ENCODE peak calls at places on chromosomes 3 and 15, in ten cellular contexts. H, W, G, Q, O, T, D, I, Y and B are unnamed samples.

GRCh38 chr3:13224967-13225366 is 151.7 kb upstream of the IQSEC1 start:
- DNase-seq in W (no peak), O (no peak), H (no peak), G (no peak), Y (no peak), T (no peak), D (no peak), Q (no peak), I (no peak), B (no peak)

GRCh38 chr15:95018888-95019545 is 787.7 kb downstream of the MCTP2 start:
- DNase-seq in Y (no peak), O (no peak), D (no peak), I (no peak), H (no peak), T (no peak), Q (no peak), W (no peak), G (no peak), B (peak; percentile 71)

GRCh38 chr3:180017846-180018245 is 18.9 kb downstream of the PEX5L start:
- DNase-seq in D (no peak), I (no peak), W (no peak), O (no peak), Q (no peak), T (no peak), H (no peak), G (no peak), Y (no peak), B (no peak)

GRCh38 chr3:185927501-185928200 is 10.2 kb downstream of the TRA2B start:
- DNase-seq in G (no peak), T (no peak), W (no peak), I (no peak), Q (no peak), H (no peak), O (no peak), Y (no peak), D (no peak), B (no peak)

GRCh38 chr3:48607519-48607918 is 1.9 kb downstream of the UQCRC1 start:
- DNase-seq in T (no peak), Y (no peak), H (no peak), I (no peak), G (no peak), Q (peak; percentile 23), O (no peak), D (no peak), W (no peak), B (no peak)

GRCh38 chr3:178536271-178537079 is at the start of gene KCNMB2:
- DNase-seq in W (peak; percentile 63), T (no peak), Q (no peak), D (no peak), I (no peak), H (no peak), O (no peak), G (no peak), Y (no peak), B (no peak)

GRCh38 chr3:162610261-162610660 is 1113.7 kb downstream of the OTOL1 start:
- DNase-seq in W (peak; percentile 31), I (no peak), G (no peak), O (no peak), H (no peak), T (no peak), D (no peak), Y (no peak), Q (no peak), B (no peak)

GRCh38 chr3:25678581-25678980 is 13.9 kb upstream of the TOP2B start:
- DNase-seq in W (no peak), Y (no peak), O (no peak), D (no peak), G (no peak), T (no peak), I (no peak), Q (no peak), H (no peak), B (no peak)

GRCh38 chr15:100983221-100983620 is 64.1 kb downstream of the LRRK1 start:
- DNase-seq in W (no peak), D (no peak), Q (no peak), T (no peak), G (no peak), I (no peak), O (no peak), Y (no peak), H (no peak), B (no peak)

GRCh38 chr3:185744997-185745843 is 79.6 kb downstream of the IGF2BP2 start:
- DNase-seq in I (no peak), W (no peak), O (no peak), H (peak; percentile 29), Y (no peak), Q (no peak), D (no peak), T (no peak), G (no peak), B (peak; percentile 78)

GRCh38 chr3:58490860-58491501 is 915 bp upstream of the KCTD6 start:
- DNase-seq in T (peak; percentile 12), H (no peak), Q (peak; percentile 4), I (peak; percentile 42), Y (peak; percentile 70), O (peak; percentile 22), W (no peak), D (no peak), G (no peak), B (no peak)

GRCh38 chr3:74465652-74466415 is 148.6 kb downstream of the CNTN3 start:
- DNase-seq in G (no peak), I (no peak), O (no peak), Y (no peak), D (no peak), T (no peak), Q (no peak), H (no peak), W (no peak), B (no peak)

GRCh38 chr15:85044251-85044853 is 62.7 kb downstream of the PDE8A start:
- DNase-seq in Y (peak; percentile 77), Q (peak; percentile 79), O (no peak), T (peak; percentile 63), W (peak; percentile 46), H (peak; percentile 89), I (peak; percentile 61), G (no peak), D (peak; percentile 61), B (no peak)

GRCh38 chr3:24270744-24271143 is 223.9 kb downstream of the THRB start:
- DNase-seq in Q (no peak), W (no peak), Y (no peak), T (no peak), G (no peak), I (no peak), H (no peak), D (no peak), O (no peak), B (no peak)

GRCh38 chr15:100234158-100235029 is 107.4 kb downstream of the ADAMTS17 start:
- DNase-seq in O (peak; percentile 73), I (no peak), W (no peak), G (no peak), Y (no peak), D (no peak), T (peak; percentile 50), Q (no peak), H (no peak), B (no peak)

GRCh38 chr15:77024273-77025065 is 29.5 kb downstream of the PSTPIP1 start:
- DNase-seq in G (peak; percentile 75), W (peak; percentile 76), T (peak; percentile 63), H (peak; percentile 53), D (peak; percentile 72), Q (peak; percentile 71), I (peak; percentile 46), O (peak; percentile 66), Y (peak; percentile 78), B (peak; percentile 62)

GRCh38 chr15:85530079-85530478 is 149.7 kb downstream of the AKAP13 start:
- DNase-seq in Y (no peak), Q (no peak), D (no peak), O (no peak), T (no peak), I (no peak), G (no peak), W (no peak), H (no peak), B (no peak)

GRCh38 chr3:46675843-46676567 is 17.5 kb downstream of the ALS2CL start:
- DNase-seq in Q (peak; percentile 27), T (no peak), H (no peak), D (no peak), Y (peak; percentile 64), W (no peak), I (no peak), O (peak; percentile 12), G (peak; percentile 36), B (no peak)

DNA sequence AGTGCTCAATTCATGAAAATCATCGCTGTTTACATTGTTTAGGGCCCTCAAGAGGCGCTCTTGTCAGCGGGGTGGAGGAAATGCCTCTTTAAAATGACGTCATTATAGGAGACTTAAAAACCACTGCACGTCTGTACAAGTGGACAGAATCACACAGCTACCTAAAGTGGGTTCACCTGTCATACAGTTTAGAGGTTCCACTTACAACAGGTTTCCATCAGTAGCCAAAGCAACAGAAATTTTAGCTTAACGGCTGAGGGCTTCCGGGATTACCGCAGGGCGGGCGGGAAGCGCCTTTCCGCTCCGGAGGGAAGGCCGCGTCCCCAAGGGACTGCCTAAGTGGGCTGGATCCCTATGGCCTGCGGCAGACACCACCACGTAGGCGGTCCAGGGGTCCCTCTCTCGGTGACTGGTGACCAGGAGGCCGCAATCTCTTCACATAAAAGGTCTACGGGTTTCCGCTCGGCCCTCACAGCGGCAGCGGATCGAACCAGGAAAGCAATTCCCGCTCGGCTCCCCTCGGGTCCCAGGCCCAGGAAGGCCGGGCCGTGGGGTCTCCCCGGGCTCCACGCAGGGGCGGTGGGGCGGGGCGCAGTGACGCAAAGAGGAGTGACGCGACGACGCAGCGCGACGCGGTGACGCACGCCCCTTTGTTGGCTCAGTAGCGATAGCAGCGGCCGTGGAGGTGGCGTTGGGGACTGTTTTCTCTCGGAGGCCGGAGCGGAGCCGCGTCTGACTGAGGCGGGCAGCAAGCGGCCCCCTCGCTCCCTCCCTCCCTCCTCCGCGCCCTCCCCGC is at the start of gene ARIH1:
- DNase-seq in D (peak; percentile 98), Q (peak; percentile 97), H (peak; percentile 99), W (peak; percentile 96), O (peak; percentile 97), G (peak; percentile 97), T (peak; percentile 97), I (peak; percentile 96), Y (peak; percentile 99), B (peak; percentile 98)
- TF ChIP-seq CTCF in D (peak; percentile 7), Q (peak; percentile 30), H (peak; percentile 53), W (no peak), O (peak; percentile 26), G (peak; percentile 13), T (no peak), I (peak; percentile 16), Y (no peak), B (peak; percentile 89)

GRCh38 chr15:73777741-73778140 is 24.6 kb upstream of the INSYN1 start:
- DNase-seq in G (no peak), Q (no peak), I (no peak), Y (no peak), T (no peak), O (no peak), H (no peak), W (no peak), D (no peak), B (no peak)
- H3K27ac ChIP-seq in G (no peak overlapping the region), Q (no peak overlapping the region), I (no peak overlapping the region), Y (no peak overlapping the region), T (no peak overlapping the region), O (no peak overlapping the region), H (no peak overlapping the region), W (no peak overlapping the region), D (no peak overlapping the region), B (no peak overlapping the region)

GRCh38 chr3:69739204-69740102 is at the start of gene MITF:
- DNase-seq in I (peak; percentile 94), D (peak; percentile 90), Q (peak; percentile 95), W (peak; percentile 95), T (peak; percentile 95), O (peak; percentile 94), Y (peak; percentile 96), G (peak; percentile 94), H (peak; percentile 89), B (peak; percentile 92)
- TF ChIP-seq CTCF in I (no peak), D (no peak), Q (no peak), W (no peak), T (no peak), O (no peak), Y (no peak), G (no peak), H (no peak), B (no peak)

GRCh38 chr3:119700269-119700919 is 2.4 kb upstream of the CFAP91 start:
- DNase-seq in I (no peak), Q (peak; percentile 17), Y (no peak), H (peak; percentile 69), D (no peak), G (no peak), O (no peak), W (no peak), T (peak; percentile 23), B (no peak)
- H3K27ac ChIP-seq in I (no peak overlapping the region), Q (no peak overlapping the region), Y (no peak overlapping the region), H (no peak overlapping the region), D (no peak overlapping the region), G (peak overlapping the region; percentile 33), O (no peak overlapping the region), W (no peak overlapping the region), T (peak overlapping the region; percentile 29), B (no peak overlapping the region)